ENCODE peak calls at places on chromosomes 5 and 9, in eight cellular contexts. T is astrocyte of the spinal cord; M is iPS DF 19.7; X is osteocyte; Q is iPS-NIHi11; E is coronary artery; I is NCI-H2171 treated with DMSO at 0.1 percent for 48 hours; R is stimulated activated CD4-positive, alpha-beta T cell treated with anti-CD3 and anti-CD28 coated beads, Interleukin-1b, Interleukin-23, amount 100 ng/mL, for 48 hours. P is an unnamed sample.

GRCh38 chr5:10266839-10267238 is 16.8 kb downstream of the CCT5 start:
- DNase-seq in T (no peak), M (no peak), X (no peak), Q (no peak), E (no peak), I (peak; percentile 22), R (no peak), P (no peak)

GRCh38 chr9:82721596-82721995 is 341.3 kb downstream of the RASEF start:
- DNase-seq in T (no peak), M (no peak), X (no peak), Q (no peak), E (no peak), I (no peak), R (no peak), P (no peak)

GRCh38 chr5:19987594-19988345 is at the start of gene CDH18:
- DNase-seq in T (peak; percentile 63), M (peak; percentile 7), X (no peak), Q (peak; percentile 96), E (peak; percentile 60), I (peak; percentile 87), R (no peak), P (peak; percentile 11)

GRCh38 chr5:74685979-74686631 is 1.1 kb downstream of the HEXB start:
- DNase-seq in T (no peak), M (no peak), X (no peak), Q (peak; percentile 19), E (no peak), I (no peak), R (peak; percentile 10), P (no peak)

GRCh38 chr5:124527220-124527991 is 219.0 kb downstream of the ZNF608 start:
- DNase-seq in T (peak; percentile 26), M (no peak), X (no peak), Q (no peak), E (no peak), I (no peak), R (no peak), P (no peak)

GRCh38 chr9:95349109-95350038 is 31.9 kb upstream of the FANCC start:
- DNase-seq in T (no peak), M (peak; percentile 20), X (peak; percentile 83), Q (peak; percentile 60), E (no peak), I (no peak), R (no peak), P (no peak)

GRCh38 chr5:42064821-42065220 is 139.7 kb downstream of the FBXO4 start:
- DNase-seq in T (no peak), M (no peak), X (no peak), Q (no peak), E (no peak), I (no peak), R (no peak), P (no peak)

GRCh38 chr5:53694520-53695022 is 134.1 kb downstream of the NDUFS4 start:
- DNase-seq in T (no peak), M (no peak), X (no peak), Q (no peak), E (no peak), I (no peak), R (no peak), P (no peak)

GRCh38 chr9:80797841-80798688 is 891.3 kb downstream of the TLE1 start:
- DNase-seq in T (peak; percentile 77), M (no peak), X (no peak), Q (peak; percentile 13), E (no peak), I (peak; percentile 97), R (no peak), P (peak; percentile 85)

GRCh38 chr5:178421699-178422399 is 168.3 kb downstream of the COL23A1 start:
- DNase-seq in T (no peak), M (no peak), X (peak; percentile 63), Q (no peak), E (no peak), I (no peak), R (no peak), P (no peak)

GRCh38 chr9:32431940-32432555 is 47.6 kb downstream of the ACO1 start:
- DNase-seq in T (peak; percentile 52), M (no peak), X (no peak), Q (peak; percentile 48), E (no peak), I (no peak), R (peak; percentile 17), P (peak; percentile 59)

GRCh38 chr5:120767171-120767820 is 303.2 kb downstream of the PRR16 start:
- DNase-seq in T (peak; percentile 49), M (no peak), X (no peak), Q (no peak), E (no peak), I (no peak), R (no peak), P (no peak)

GRCh38 chr9:76459691-76460635 is 981 bp downstream of the GCNT1 start:
- DNase-seq in T (peak; percentile 72), M (no peak), X (no peak), Q (peak; percentile 40), E (no peak), I (no peak), R (peak; percentile 8), P (peak; percentile 72)

GRCh38 chr5:124889522-124889828 is 143.0 kb upstream of the ZNF608 start:
- DNase-seq in T (no peak), M (no peak), X (no peak), Q (no peak), E (no peak), I (no peak), R (no peak), P (no peak)

GRCh38 chr5:10293907-10294662 is 13.6 kb downstream of the CMBL start:
- DNase-seq in T (no peak), M (no peak), X (no peak), Q (no peak), E (no peak), I (no peak), R (no peak), P (no peak)

GRCh38 chr9:33403941-33404781 is 1.8 kb upstream of the AQP7 start:
- DNase-seq in T (no peak), M (no peak), X (no peak), Q (no peak), E (no peak), I (no peak), R (no peak), P (no peak)

GRCh38 chr9:34957492-34958410 is at the start of gene PHF24:
- DNase-seq in T (no peak), M (no peak), X (no peak), Q (peak; percentile 54), E (no peak), I (no peak), R (no peak), P (no peak)

GRCh38 chr9:72271617-72272478 is 93.2 kb downstream of the ZFAND5 start:
- DNase-seq in T (peak; percentile 50), M (no peak), X (no peak), Q (peak; percentile 82), E (no peak), I (peak; percentile 42), R (peak; percentile 16), P (peak; percentile 42)

GRCh38 chr5:172714491-172715420 is 56.2 kb downstream of the DUSP1 start:
- DNase-seq in T (peak; percentile 61), M (no peak), X (peak; percentile 91), Q (peak; percentile 80), E (peak; percentile 92), I (peak; percentile 5), R (peak; percentile 64), P (peak; percentile 97)

GRCh38 chr9:79578891-79579290 is 7.1 kb downstream of the TLE4 start:
- DNase-seq in T (no peak), M (no peak), X (no peak), Q (no peak), E (no peak), I (no peak), R (no peak), P (no peak)

GRCh38 chr5:123047706-123048105 is 11.2 kb upstream of the PPIC start:
- DNase-seq in T (no peak), M (no peak), X (no peak), Q (no peak), E (no peak), I (no peak), R (no peak), P (peak; percentile 74)

GRCh38 chr5:74112372-74112875 is 486.4 kb downstream of the ARHGEF28 start:
- DNase-seq in T (no peak), M (no peak), X (no peak), Q (no peak), E (no peak), I (no peak), R (no peak), P (no peak)

GRCh38 chr5:153515269-153515668 is 24.8 kb downstream of the GRIA1 start:
- DNase-seq in T (no peak), M (no peak), X (no peak), Q (no peak), E (no peak), I (no peak), R (no peak), P (no peak)

GRCh38 chr9:110545705-110546104 is 33.8 kb downstream of the SVEP1 start:
- DNase-seq in T (no peak), M (no peak), X (no peak), Q (no peak), E (no peak), I (no peak), R (no peak), P (peak; percentile 34)

GRCh38 chr5:173917788-173918786 is 29.9 kb downstream of the CPEB4 start:
- DNase-seq in T (peak; percentile 95), M (peak; percentile 48), X (no peak), Q (peak; percentile 78), E (no peak), I (peak; percentile 85), R (peak; percentile 47), P (peak; percentile 70)

GRCh38 chr9:134344821-134345310 is 18.6 kb downstream of the RXRA start:
- DNase-seq in T (no peak), M (no peak), X (no peak), Q (no peak), E (no peak), I (no peak), R (no peak), P (no peak)

GRCh38 chr9:89606049-89606481 is 1.3 kb downstream of the GADD45G start:
- DNase-seq in T (peak; percentile 77), M (no peak), X (no peak), Q (peak; percentile 49), E (peak; percentile 87), I (peak; percentile 38), R (peak; percentile 28), P (peak; percentile 80)

GRCh38 chr9:35798658-35799366 is 7.4 kb downstream of the NPR2 start:
- DNase-seq in T (no peak), M (no peak), X (no peak), Q (no peak), E (peak; percentile 57), I (no peak), R (peak; percentile 70), P (no peak)

GRCh38 chr5:147461915-147462314 is 48.0 kb downstream of the DPYSL3 start:
- DNase-seq in T (no peak), M (no peak), X (no peak), Q (no peak), E (no peak), I (no peak), R (no peak), P (no peak)

GRCh38 chr5:43636076-43636475 is 33.1 kb downstream of the NNT start:
- DNase-seq in T (no peak), M (no peak), X (no peak), Q (no peak), E (no peak), I (no peak), R (no peak), P (no peak)